ENCODE peak calls at places on chromosomes 16 and 17, in ten cellular contexts. R is central memory CD8-positive, alpha-beta T cell; F is activated T-cell treated with anti-CD3 and anti-CD28 coated beads, Interleukin-2, amount 50 U/mL, for 4 hours; L is foreskin keratinocyte; E is RWPE2; M is esophagus mucosa; H is gastroesophageal sphincter; D is heart left ventricle; U is Right ventricle myocardium inferior; K is upper lobe of right lung. S is an unnamed sample.

GRCh38 chr17:58278661-58279015 is 2.1 kb downstream of the MPO start:
- ATAC-seq in R (no peak), F (no peak), L (peak; percentile 10), E (peak; percentile 21), M (peak; percentile 22), H (peak; percentile 66), D (peak; percentile 45), U (peak; percentile 86), K (peak; percentile 40), S (no peak)

GRCh38 chr17:43601280-43602050 is 55.3 kb upstream of the ETV4 start:
- ATAC-seq in R (no peak), F (no peak), L (no peak), E (no peak), M (peak; percentile 32), H (peak; percentile 68), D (peak; percentile 79), U (peak; percentile 82), K (no peak), S (no peak)

GRCh38 chr17:73325527-73325842 is 13.7 kb upstream of the CDC42EP4 start:
- ATAC-seq in R (no peak), F (no peak), L (no peak), E (no peak), M (no peak), H (peak; percentile 90), D (no peak), U (peak; percentile 90), K (peak; percentile 80), S (no peak)

GRCh38 chr16:88415381-88416323 is 32.9 kb downstream of the ZNF469 start:
- ATAC-seq in R (no peak), F (no peak), L (no peak), E (no peak), M (no peak), H (no peak), D (no peak), U (no peak), K (no peak), S (no peak)

GRCh38 chr16:63744077-63744874 is 1377.6 kb downstream of the CDH11 start:
- ATAC-seq in R (no peak), F (no peak), L (no peak), E (no peak), M (no peak), H (no peak), D (peak; percentile 64), U (peak; percentile 67), K (peak; percentile 35), S (no peak)

GRCh38 chr16:78310990-78311561 is 211.6 kb downstream of the WWOX start:
- ATAC-seq in R (peak; percentile 65), F (peak; percentile 27), L (no peak), E (no peak), M (no peak), H (no peak), D (no peak), U (no peak), K (no peak), S (peak; percentile 50)

GRCh38 chr16:60127196-60127595 is 1393.1 kb upstream of the GOT2 start:
- ATAC-seq in R (no peak), F (no peak), L (no peak), E (no peak), M (no peak), H (no peak), D (no peak), U (peak; percentile 69), K (no peak), S (no peak)

GRCh38 chr17:36631022-36631421 is 29.6 kb downstream of the MRM1 start:
- ATAC-seq in R (no peak), F (no peak), L (no peak), E (no peak), M (no peak), H (no peak), D (no peak), U (no peak), K (no peak), S (no peak)

GRCh38 chr16:12317121-12317810 is 340.7 kb downstream of the SNX29 start:
- ATAC-seq in R (no peak), F (no peak), L (no peak), E (no peak), M (no peak), H (no peak), D (no peak), U (no peak), K (no peak), S (no peak)

GRCh38 chr17:65220732-65221131 is 83.6 kb downstream of the RGS9 start:
- ATAC-seq in R (no peak), F (no peak), L (peak; percentile 29), E (peak; percentile 57), M (no peak), H (no peak), D (no peak), U (no peak), K (no peak), S (no peak)

GRCh38 chr16:65289022-65289421 is 167.2 kb upstream of the CDH11 start:
- ATAC-seq in R (no peak), F (no peak), L (no peak), E (no peak), M (no peak), H (no peak), D (no peak), U (peak; percentile 36), K (peak; percentile 45), S (no peak)

GRCh38 chr17:45129426-45129939 is 2.8 kb downstream of the PLCD3 start:
- ATAC-seq in R (no peak), F (no peak), L (no peak), E (no peak), M (peak; percentile 40), H (no peak), D (no peak), U (no peak), K (no peak), S (no peak)

GRCh38 chr17:78116411-78116810 is 12.1 kb downstream of the TMC6 start:
- ATAC-seq in R (no peak), F (no peak), L (no peak), E (no peak), M (no peak), H (no peak), D (no peak), U (no peak), K (no peak), S (no peak)

GRCh38 chr16:56314244-56314850 is 111.0 kb downstream of the AMFR start:
- ATAC-seq in R (no peak), F (no peak), L (no peak), E (no peak), M (no peak), H (no peak), D (no peak), U (no peak), K (no peak), S (no peak)